ENCODE peak calls at places on chromosomes 1 and 21, in six cellular contexts. V is SHP77; U is stimulated activated CD4-positive, alpha-beta T cell treated with anti-CD3 and anti-CD28 coated beads, Interleukin-1b, Interleukin-23, amount 100 ng/mL, for 4 hours; P is adrenal gland; X is posterior cingulate gyrus; D is islet precursor cell. O is an unnamed sample.

GRCh38 chr1:110433803-110434202 is 17.1 kb upstream of the PROK1 start:
- DNase-seq in P (peak; percentile 89), U (no peak), V (peak; percentile 65), X (no peak), D (peak; percentile 96), O (no peak)

GRCh38 chr1:155309423-155310021 is 856 bp downstream of the FDPS start:
- DNase-seq in V (no peak), U (no peak), X (no peak), D (no peak), P (peak; percentile 53), O (no peak)

GRCh38 chr1:5329068-5329739 is 663.0 kb downstream of the NPHP4 start:
- DNase-seq in P (no peak), X (no peak), U (no peak), D (peak; percentile 17), V (no peak), O (no peak)

GRCh38 chr1:109482796-109483638 is 688 bp upstream of the ATXN7L2 start:
- DNase-seq in V (peak; percentile 53), X (peak; percentile 54), U (no peak), P (peak; percentile 52), D (peak; percentile 81), O (peak; percentile 53)

GRCh38 chr1:227779651-227780050 is 35.8 kb upstream of the PRSS38 start:
- DNase-seq in P (no peak), V (no peak), D (no peak), X (peak; percentile 6), U (no peak), O (no peak)

GRCh38 chr1:114610546-114611245 is 29.3 kb upstream of the BCAS2 start:
- DNase-seq in X (no peak), P (no peak), U (no peak), V (no peak), D (no peak), O (no peak)

GRCh38 chr1:88897070-88897730 is 5.8 kb upstream of the GTF2B start:
- DNase-seq in U (no peak), D (no peak), V (no peak), X (no peak), P (no peak), O (no peak)

GRCh38 chr1:87196110-87196509 is 132.6 kb upstream of the LMO4 start:
- DNase-seq in V (no peak), U (no peak), P (no peak), X (no peak), D (no peak), O (no peak)

GRCh38 chr1:1601564-1602320 is 1.8 kb upstream of the FNDC10 start:
- DNase-seq in P (no peak), V (no peak), U (no peak), D (no peak), X (no peak), O (no peak)

GRCh38 chr1:75615664-75616435 is 4.9 kb upstream of the SLC44A5 start:
- DNase-seq in D (peak; percentile 73), U (no peak), P (peak; percentile 37), V (peak; percentile 5), X (peak; percentile 38), O (no peak)

GRCh38 chr1:195849180-195849579 is 759.1 kb downstream of the KCNT2 start:
- DNase-seq in D (no peak), X (no peak), V (no peak), U (no peak), P (no peak), O (no peak)

GRCh38 chr1:203871114-203871875 is 9.9 kb downstream of the SNRPE start:
- DNase-seq in X (peak; percentile 50), U (no peak), P (peak; percentile 46), V (peak; percentile 29), D (no peak), O (no peak)

GRCh38 chr1:151579436-151580225 is 32.2 kb upstream of the SNX27 start:
- DNase-seq in U (no peak), P (no peak), D (peak; percentile 78), V (no peak), X (peak; percentile 14), O (peak; percentile 28)

GRCh38 chr1:183191833-183192232 is 5.8 kb downstream of the LAMC2 start:
- DNase-seq in V (no peak), P (no peak), U (no peak), X (no peak), D (no peak), O (no peak)

GRCh38 chr1:216456682-216457081 is 33.4 kb upstream of the USH2A start:
- DNase-seq in U (no peak), P (no peak), V (no peak), X (no peak), D (peak; percentile 86), O (no peak)

GRCh38 chr1:108746382-108747127 is at the start of gene STXBP3:
- DNase-seq in X (peak; percentile 99), P (peak; percentile 99), V (peak; percentile 95), U (peak; percentile 100), D (peak; percentile 99), O (peak; percentile 97)

GRCh38 chr1:94678187-94678863 is 136.8 kb upstream of the F3 start:
- DNase-seq in X (no peak), P (no peak), V (no peak), D (no peak), U (no peak), O (no peak)

GRCh38 chr1:117189726-117190125 is 21.0 kb downstream of the VTCN1 start:
- DNase-seq in P (no peak), D (no peak), U (no peak), V (no peak), X (no peak), O (no peak)

GRCh38 chr1:194289569-194290266 is 1103.3 kb upstream of the B3GALT2 start:
- DNase-seq in X (no peak), V (no peak), U (peak; percentile 34), P (no peak), D (no peak), O (no peak)

GRCh38 chr21:25956993-25957714 is 213.4 kb downstream of the APP start:
- DNase-seq in P (peak; percentile 64), V (no peak), D (no peak), U (no peak), X (no peak), O (no peak)

GRCh38 chr1:240737268-240737667 is 125.3 kb upstream of the GREM2 start:
- DNase-seq in P (no peak), V (no peak), D (no peak), U (no peak), X (no peak), O (no peak)

GRCh38 chr1:64822621-64823020 is 77.7 kb downstream of the RAVER2 start:
- DNase-seq in V (no peak), X (no peak), U (no peak), D (no peak), P (no peak), O (no peak)

GRCh38 chr1:20601123-20601825 is 12.4 kb downstream of the CDA start:
- DNase-seq in V (no peak), U (no peak), P (no peak), D (no peak), X (no peak), O (no peak)